ENCODE peak calls at places on chromosomes 7 and 10, in four cellular contexts. One of them, this sample, is unnamed.

GRCh38 chr7:23474829-23475578 is 4.7 kb upstream of the IGF2BP3 start:
- DNase-seq in cardiac fibroblast: peak; percentile 48
- DNase-seq in cardiac muscle cell: no peak
- DNase-seq in coronary artery: no peak
- DNase-seq in this sample: no peak

GRCh38 chr7:138546829-138547228 is 86.8 kb downstream of the TRIM24 start:
- DNase-seq in cardiac muscle cell: no peak
- DNase-seq in coronary artery: no peak
- DNase-seq in cardiac fibroblast: no peak
- DNase-seq in this sample: no peak

GRCh38 chr7:137001041-137001440 is 132.6 kb downstream of the CHRM2 start:
- DNase-seq in cardiac muscle cell: peak; percentile 18
- DNase-seq in coronary artery: no peak
- DNase-seq in cardiac fibroblast: no peak
- DNase-seq in this sample: no peak

GRCh38 chr7:15561840-15562239 is at the start of gene AGMO:
- DNase-seq in coronary artery: peak; percentile 76
- DNase-seq in cardiac muscle cell: peak; percentile 24
- DNase-seq in cardiac fibroblast: peak; percentile 88
- DNase-seq in this sample: peak; percentile 84

GRCh38 chr10:89706011-89706410 is 4.6 kb downstream of the KIF20B start:
- DNase-seq in cardiac muscle cell: peak; percentile 31
- DNase-seq in coronary artery: no peak
- DNase-seq in cardiac fibroblast: peak; percentile 31
- DNase-seq in this sample: no peak

GRCh38 chr7:14834456-14834855 is 68.1 kb downstream of the DGKB start:
- DNase-seq in cardiac fibroblast: peak; percentile 91
- DNase-seq in coronary artery: no peak
- DNase-seq in cardiac muscle cell: peak; percentile 56
- DNase-seq in this sample: no peak

GRCh38 chr7:157004050-157004838 is 6.2 kb downstream of the MNX1 start:
- DNase-seq in cardiac fibroblast: peak; percentile 43
- DNase-seq in cardiac muscle cell: peak; percentile 49
- DNase-seq in coronary artery: peak; percentile 40
- DNase-seq in this sample: no peak

GRCh38 chr10:49164587-49165188 is 23.5 kb downstream of the TMEM273 start:
- DNase-seq in cardiac muscle cell: peak; percentile 59
- DNase-seq in coronary artery: no peak
- DNase-seq in cardiac fibroblast: peak; percentile 46
- DNase-seq in this sample: no peak

GRCh38 chr7:98869001-98869373 is 827 bp downstream of the TMEM130 start:
- DNase-seq in coronary artery: no peak
- DNase-seq in cardiac muscle cell: no peak
- DNase-seq in cardiac fibroblast: no peak
- DNase-seq in this sample: no peak

GRCh38 chr7:137403282-137403681 is 59.7 kb upstream of the PTN start:
- DNase-seq in cardiac fibroblast: no peak
- DNase-seq in cardiac muscle cell: no peak
- DNase-seq in coronary artery: no peak
- DNase-seq in this sample: no peak

GRCh38 chr10:71636588-71636987 is 83.0 kb downstream of the C10orf105 start:
- DNase-seq in cardiac fibroblast: no peak
- DNase-seq in coronary artery: no peak
- DNase-seq in cardiac muscle cell: no peak
- DNase-seq in this sample: no peak

GRCh38 chr7:92742186-92742585 is 94.2 kb downstream of the CDK6 start:
- DNase-seq in cardiac muscle cell: no peak
- DNase-seq in cardiac fibroblast: no peak
- DNase-seq in coronary artery: no peak
- DNase-seq in this sample: no peak

GRCh38 chr7:27670177-27670576 is 7.5 kb upstream of the HIBADH start:
- DNase-seq in coronary artery: no peak
- DNase-seq in cardiac muscle cell: no peak
- DNase-seq in cardiac fibroblast: no peak
- DNase-seq in this sample: no peak

GRCh38 chr7:82443801-82444219 is 233 bp upstream of the CACNA2D1 start:
- DNase-seq in coronary artery: peak; percentile 93
- DNase-seq in cardiac fibroblast: peak; percentile 91
- DNase-seq in cardiac muscle cell: peak; percentile 98
- DNase-seq in this sample: peak; percentile 90

GRCh38 chr7:85021090-85021704 is 165.7 kb downstream of the SEMA3D start:
- DNase-seq in cardiac fibroblast: peak; percentile 44
- DNase-seq in coronary artery: no peak
- DNase-seq in cardiac muscle cell: peak; percentile 40
- DNase-seq in this sample: no peak

GRCh38 chr7:64651203-64651602 is 14.7 kb upstream of the ZNF107 start:
- DNase-seq in coronary artery: peak; percentile 31
- DNase-seq in cardiac muscle cell: no peak
- DNase-seq in cardiac fibroblast: no peak
- DNase-seq in this sample: no peak

GRCh38 chr7:18558910-18559309 is 63.4 kb downstream of the HDAC9 start:
- DNase-seq in coronary artery: no peak
- DNase-seq in cardiac muscle cell: no peak
- DNase-seq in cardiac fibroblast: no peak
- DNase-seq in this sample: no peak

GRCh38 chr7:92875719-92876118 is 39.3 kb upstream of the CDK6 start:
- DNase-seq in coronary artery: no peak
- DNase-seq in cardiac muscle cell: no peak
- DNase-seq in cardiac fibroblast: peak; percentile 28
- DNase-seq in this sample: no peak

GRCh38 chr7:81715984-81716588 is 53.8 kb downstream of the HGF start:
- DNase-seq in cardiac muscle cell: peak; percentile 52
- DNase-seq in coronary artery: no peak
- DNase-seq in cardiac fibroblast: peak; percentile 80
- DNase-seq in this sample: no peak

GRCh38 chr7:100803398-100804161 is 23.7 kb downstream of the EPHB4 start:
- DNase-seq in cardiac fibroblast: peak; percentile 88
- DNase-seq in coronary artery: peak; percentile 86
- DNase-seq in cardiac muscle cell: peak; percentile 93
- DNase-seq in this sample: peak; percentile 92

GRCh38 chr10:113438660-113439059 is 114.2 kb upstream of the HABP2 start:
- DNase-seq in cardiac muscle cell: peak; percentile 21
- DNase-seq in cardiac fibroblast: peak; percentile 52
- DNase-seq in coronary artery: no peak
- DNase-seq in this sample: no peak

GRCh38 chr10:62501547-62501946 is 127.4 kb downstream of the ZNF365 start:
- DNase-seq in coronary artery: no peak
- DNase-seq in cardiac muscle cell: peak; percentile 50
- DNase-seq in cardiac fibroblast: peak; percentile 39
- DNase-seq in this sample: no peak

GRCh38 chr10:598415-599170 is 90.9 kb downstream of the DIP2C start:
- DNase-seq in cardiac muscle cell: peak; percentile 90
- DNase-seq in cardiac fibroblast: peak; percentile 78
- DNase-seq in coronary artery: no peak
- DNase-seq in this sample: no peak

GRCh38 chr10:124220547-124220946 is 127.1 kb upstream of the CHST15 start:
- DNase-seq in cardiac fibroblast: no peak
- DNase-seq in cardiac muscle cell: no peak
- DNase-seq in coronary artery: peak; percentile 50
- DNase-seq in this sample: no peak

GRCh38 chr7:27185708-27186449 is 847 bp upstream of the HOXA11 start:
- DNase-seq in cardiac fibroblast: no peak
- DNase-seq in cardiac muscle cell: no peak
- DNase-seq in coronary artery: peak; percentile 73
- DNase-seq in this sample: no peak

GRCh38 chr10:84344560-84344959 is 16.2 kb downstream of the CCSER2 start:
- DNase-seq in coronary artery: no peak
- DNase-seq in cardiac muscle cell: no peak
- DNase-seq in cardiac fibroblast: no peak
- DNase-seq in this sample: no peak

GRCh38 chr10:104209575-104210198 is 22.5 kb downstream of the CFAP43 start:
- DNase-seq in cardiac fibroblast: peak; percentile 65
- DNase-seq in coronary artery: no peak
- DNase-seq in cardiac muscle cell: peak; percentile 64
- DNase-seq in this sample: no peak

GRCh38 chr10:74924251-74924954 is 98.0 kb downstream of the KAT6B start:
- DNase-seq in coronary artery: no peak
- DNase-seq in cardiac muscle cell: peak; percentile 93
- DNase-seq in cardiac fibroblast: peak; percentile 96
- DNase-seq in this sample: no peak

GRCh38 chr10:74925716-74926115 is 99.3 kb downstream of the KAT6B start:
- DNase-seq in cardiac muscle cell: no peak
- DNase-seq in cardiac fibroblast: no peak
- DNase-seq in coronary artery: no peak
- DNase-seq in this sample: no peak

GRCh38 chr10:74921744-74922143 is 95.3 kb downstream of the KAT6B start:
- DNase-seq in coronary artery: no peak
- DNase-seq in cardiac muscle cell: no peak
- DNase-seq in cardiac fibroblast: no peak
- DNase-seq in this sample: no peak

GRCh38 chr10:74922921-74923320 is 96.5 kb downstream of the KAT6B start:
- DNase-seq in coronary artery: no peak
- DNase-seq in cardiac muscle cell: no peak
- DNase-seq in cardiac fibroblast: peak; percentile 50
- DNase-seq in this sample: no peak

GRCh38 chr10:74923556-74923955 is 97.2 kb downstream of the KAT6B start:
- DNase-seq in coronary artery: no peak
- DNase-seq in cardiac muscle cell: no peak
- DNase-seq in cardiac fibroblast: no peak
- DNase-seq in this sample: no peak
- TF ChIP-seq CTCF in coronary artery: no peak
- TF ChIP-seq CTCF in cardiac muscle cell: no peak
- TF ChIP-seq CTCF in cardiac fibroblast: no peak
- TF ChIP-seq CTCF in this sample: no peak

GRCh38 chr10:87861034-87861433 is 2.3 kb downstream of the KLLN start:
- DNase-seq in coronary artery: no peak
- DNase-seq in cardiac muscle cell: no peak
- DNase-seq in cardiac fibroblast: no peak
- DNase-seq in this sample: no peak

GRCh38 chr10:87860156-87860795 is 3.1 kb downstream of the KLLN start:
- DNase-seq in cardiac fibroblast: peak; percentile 76
- DNase-seq in coronary artery: no peak
- DNase-seq in cardiac muscle cell: peak; percentile 59
- DNase-seq in this sample: no peak

GRCh38 chr10:87862644-87863101 is 660 bp downstream of the KLLN start:
- DNase-seq in coronary artery: no peak
- DNase-seq in cardiac muscle cell: no peak
- DNase-seq in cardiac fibroblast: no peak
- DNase-seq in this sample: no peak

GRCh38 chr10:87861953-87862643 is 1.2 kb downstream of the KLLN start:
- DNase-seq in cardiac muscle cell: peak; percentile 100
- DNase-seq in cardiac fibroblast: peak; percentile 99
- DNase-seq in coronary artery: peak; percentile 98
- DNase-seq in this sample: peak; percentile 95

GRCh38 chr10:87861566-87861952 is 1.8 kb downstream of the KLLN start:
- DNase-seq in cardiac fibroblast: peak; percentile 93
- DNase-seq in cardiac muscle cell: peak; percentile 91
- DNase-seq in coronary artery: peak; percentile 90
- DNase-seq in this sample: no peak
- TF ChIP-seq CTCF in cardiac fibroblast: no peak
- TF ChIP-seq CTCF in cardiac muscle cell: peak; percentile 31
- TF ChIP-seq CTCF in coronary artery: no peak
- TF ChIP-seq CTCF in this sample: no peak

GRCh38 chr10:5512331-5512730 is 12.4 kb upstream of the CALML3 start:
- DNase-seq in cardiac fibroblast: no peak
- DNase-seq in cardiac muscle cell: no peak
- DNase-seq in coronary artery: no peak
- DNase-seq in this sample: no peak
- TF ChIP-seq CTCF in cardiac fibroblast: no peak
- TF ChIP-seq CTCF in cardiac muscle cell: no peak
- TF ChIP-seq CTCF in coronary artery: no peak
- TF ChIP-seq CTCF in this sample: no peak

GRCh38 chr10:70053896-70054641 is 1.4 kb downstream of the MACROH2A2 start:
- DNase-seq in coronary artery: no peak
- DNase-seq in cardiac muscle cell: no peak
- DNase-seq in cardiac fibroblast: peak; percentile 22
- DNase-seq in this sample: peak; percentile 87
- TF ChIP-seq CTCF in coronary artery: no peak
- TF ChIP-seq CTCF in cardiac muscle cell: peak; percentile 25
- TF ChIP-seq CTCF in cardiac fibroblast: no peak
- TF ChIP-seq CTCF in this sample: peak; percentile 63

GRCh38 chr7:75039709-75040108 is 33.9 kb downstream of the RCC1L start:
- DNase-seq in cardiac muscle cell: no peak
- DNase-seq in cardiac fibroblast: no peak
- DNase-seq in coronary artery: no peak
- DNase-seq in this sample: no peak

GRCh38 chr7:75039166-75039565 is 34.4 kb downstream of the RCC1L start:
- DNase-seq in coronary artery: no peak
- DNase-seq in cardiac fibroblast: peak; percentile 51
- DNase-seq in cardiac muscle cell: no peak
- DNase-seq in this sample: no peak

GRCh38 chr7:75040512-75040911 is 33.1 kb downstream of the RCC1L start:
- DNase-seq in cardiac muscle cell: no peak
- DNase-seq in coronary artery: no peak
- DNase-seq in cardiac fibroblast: no peak
- DNase-seq in this sample: no peak

GRCh38 chr7:75042299-75042698 is 31.3 kb downstream of the RCC1L start:
- DNase-seq in coronary artery: no peak
- DNase-seq in cardiac muscle cell: no peak
- DNase-seq in cardiac fibroblast: no peak
- DNase-seq in this sample: no peak

GRCh38 chr7:75038508-75038907 is 35.1 kb downstream of the RCC1L start:
- DNase-seq in cardiac muscle cell: no peak
- DNase-seq in coronary artery: no peak
- DNase-seq in cardiac fibroblast: no peak
- DNase-seq in this sample: no peak
- TF ChIP-seq CTCF in cardiac muscle cell: no peak
- TF ChIP-seq CTCF in coronary artery: no peak
- TF ChIP-seq CTCF in cardiac fibroblast: no peak
- TF ChIP-seq CTCF in this sample: no peak

GRCh38 chr10:117537436-117537903 is 5.1 kb upstream of the EMX2 start:
- DNase-seq in cardiac muscle cell: peak; percentile 40
- DNase-seq in coronary artery: no peak
- DNase-seq in cardiac fibroblast: no peak
- DNase-seq in this sample: peak; percentile 75

GRCh38 chr10:117536359-117536861 is 6.1 kb upstream of the EMX2 start:
- DNase-seq in coronary artery: no peak
- DNase-seq in cardiac muscle cell: no peak
- DNase-seq in cardiac fibroblast: no peak
- DNase-seq in this sample: no peak

GRCh38 chr10:117537904-117538524 is 4.5 kb upstream of the EMX2 start:
- DNase-seq in cardiac muscle cell: no peak
- DNase-seq in cardiac fibroblast: no peak
- DNase-seq in coronary artery: no peak
- DNase-seq in this sample: no peak

GRCh38 chr10:117535752-117536358 is 6.7 kb upstream of the EMX2 start:
- DNase-seq in cardiac fibroblast: no peak
- DNase-seq in cardiac muscle cell: no peak
- DNase-seq in coronary artery: no peak
- DNase-seq in this sample: no peak

DNA sequence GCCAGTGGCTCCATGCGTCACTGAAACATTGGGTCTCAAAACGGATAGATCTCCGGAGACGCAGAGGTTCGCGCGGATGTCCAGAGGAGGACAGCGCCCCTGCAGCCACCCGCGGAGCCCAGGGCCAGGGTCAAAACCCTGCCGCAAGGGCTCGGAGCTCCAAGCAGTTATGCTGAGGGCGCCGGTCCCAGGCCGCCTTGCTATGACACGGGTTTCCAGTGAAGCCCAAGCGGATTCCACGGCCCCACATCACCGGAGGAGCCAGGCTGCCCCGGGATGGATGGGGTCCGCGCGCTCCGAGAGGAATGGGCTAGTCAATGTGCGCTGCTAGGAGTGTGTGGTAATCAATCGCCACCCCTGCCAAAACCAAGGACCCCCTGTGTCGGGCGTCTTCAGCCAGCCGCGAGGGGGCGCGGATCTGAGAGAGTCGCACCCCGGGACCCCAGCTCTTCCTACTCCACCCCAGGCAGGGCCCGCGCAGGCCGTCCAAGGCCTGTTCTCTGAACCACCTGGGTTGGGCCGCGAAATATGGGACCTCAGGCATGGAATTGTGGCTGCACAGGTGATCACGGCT is 5.6 kb upstream of the EMX2 start:
- DNase-seq in cardiac fibroblast: no peak
- DNase-seq in coronary artery: no peak
- DNase-seq in cardiac muscle cell: no peak
- DNase-seq in this sample: no peak
- TF ChIP-seq CTCF in cardiac fibroblast: no peak
- TF ChIP-seq CTCF in coronary artery: no peak
- TF ChIP-seq CTCF in cardiac muscle cell: no peak
- TF ChIP-seq CTCF in this sample: no peak